ENCODE peak calls at places on chromosomes 12 and 14, in five cellular contexts. L, M, S, Y and U are unnamed samples.

GRCh38 chr12:31017535-31017934 is 56.1 kb upstream of the DDX11 start:
- DNase-seq in Y (peak; percentile 5), M (no peak), L (no peak), S (no peak), U (no peak)

GRCh38 chr12:47852096-47852571 is 32.4 kb upstream of the HDAC7 start:
- DNase-seq in M (no peak), L (no peak), Y (no peak), S (no peak), U (no peak)

GRCh38 chr14:91303091-91303923 is 58.8 kb upstream of the GPR68 start:
- DNase-seq in L (peak; percentile 82), Y (no peak), M (peak; percentile 23), S (peak; percentile 90), U (no peak)

GRCh38 chr12:75868501-75868900 is 163.1 kb downstream of the PHLDA1 start:
- DNase-seq in M (no peak), S (no peak), L (peak; percentile 23), Y (no peak), U (no peak)

GRCh38 chr12:32440120-32440865 is 40.9 kb downstream of the FGD4 start:
- DNase-seq in Y (no peak), L (no peak), S (no peak), M (no peak), U (no peak)

GRCh38 chr14:85252011-85252410 is 277.9 kb upstream of the FLRT2 start:
- DNase-seq in Y (no peak), M (no peak), L (no peak), S (no peak), U (no peak)

GRCh38 chr12:56126732-56127239 is 1.3 kb upstream of the ESYT1 start:
- DNase-seq in M (no peak), Y (no peak), S (no peak), L (no peak), U (no peak)

GRCh38 chr12:14714437-14714836 is 18.0 kb upstream of the GUCY2C start:
- DNase-seq in S (no peak), Y (no peak), M (no peak), L (no peak), U (no peak)

GRCh38 chr14:74670726-74671125 is 42.2 kb downstream of the AREL1 start:
- DNase-seq in M (no peak), L (no peak), S (no peak), Y (no peak), U (no peak)

GRCh38 chr12:50121636-50122035 is 9.6 kb downstream of the COX14 start:
- DNase-seq in Y (peak; percentile 5), M (no peak), S (no peak), L (no peak), U (no peak)

GRCh38 chr12:67034110-67034879 is 234.9 kb upstream of the CAND1 start:
- DNase-seq in M (no peak), S (no peak), L (no peak), Y (no peak), U (no peak)

GRCh38 chr12:46839232-46839631 is 13.4 kb upstream of the SLC38A4 start:
- DNase-seq in Y (no peak), M (no peak), S (no peak), L (no peak), U (no peak)

GRCh38 chr12:89977356-89978185 is 268.9 kb upstream of the ATP2B1 start:
- DNase-seq in M (no peak), Y (no peak), L (no peak), S (no peak), U (no peak)

DNA sequence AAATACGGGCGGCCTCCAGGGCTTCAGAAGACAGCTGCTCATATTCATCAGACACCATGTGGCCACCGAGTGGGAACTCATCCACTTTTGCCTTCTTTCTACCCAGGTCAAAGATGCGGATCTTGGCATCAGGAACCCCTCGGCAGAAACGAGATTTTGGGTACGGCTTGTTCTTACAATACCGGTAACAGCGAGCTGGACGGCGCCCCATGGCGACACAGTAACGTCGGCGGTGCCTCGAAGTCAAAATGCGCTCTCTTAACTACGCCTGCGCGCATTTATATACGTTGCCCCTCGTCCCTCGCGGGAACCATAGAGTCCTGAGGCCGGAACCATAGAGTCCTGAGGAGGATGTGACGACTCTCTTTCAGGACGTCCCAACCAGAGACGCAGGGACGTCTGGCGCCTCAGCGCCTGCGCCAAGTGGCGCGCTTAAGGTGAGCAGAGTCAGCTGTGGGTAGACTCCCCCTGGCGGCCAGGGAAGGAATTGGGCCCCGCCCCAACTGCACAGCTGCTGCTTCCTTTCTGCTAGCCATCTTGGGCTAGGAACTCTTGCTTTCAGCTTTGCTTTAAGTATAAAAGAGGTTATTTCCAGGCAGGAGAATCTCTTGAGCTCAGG is at the start of gene RPL10L:
- DNase-seq in Y (no peak), S (peak; percentile 7), M (no peak), L (no peak), U (no peak)
- H3K27ac ChIP-seq in Y (no peak within 1 kb of the TSS), S (no peak within 1 kb of the TSS), M (no peak within 1 kb of the TSS), L (no peak within 1 kb of the TSS), U (no peak within 1 kb of the TSS)

GRCh38 chr14:104115691-104116543 is 22.5 kb upstream of the KIF26A start:
- DNase-seq in M (no peak), S (no peak), Y (no peak), L (no peak), U (no peak)
- H3K27ac ChIP-seq in M (no peak overlapping the region), S (no peak overlapping the region), Y (no peak overlapping the region), L (no peak overlapping the region), U (no peak overlapping the region)

GRCh38 chr14:103402700-103403099 is 17.5 kb downstream of the MARK3 start:
- DNase-seq in S (no peak), L (no peak), M (no peak), Y (no peak), U (no peak)
- H3K27ac ChIP-seq in S (no peak overlapping the region), L (peak overlapping the region; percentile 62), M (no peak overlapping the region), Y (no peak overlapping the region), U (no peak overlapping the region)

DNA sequence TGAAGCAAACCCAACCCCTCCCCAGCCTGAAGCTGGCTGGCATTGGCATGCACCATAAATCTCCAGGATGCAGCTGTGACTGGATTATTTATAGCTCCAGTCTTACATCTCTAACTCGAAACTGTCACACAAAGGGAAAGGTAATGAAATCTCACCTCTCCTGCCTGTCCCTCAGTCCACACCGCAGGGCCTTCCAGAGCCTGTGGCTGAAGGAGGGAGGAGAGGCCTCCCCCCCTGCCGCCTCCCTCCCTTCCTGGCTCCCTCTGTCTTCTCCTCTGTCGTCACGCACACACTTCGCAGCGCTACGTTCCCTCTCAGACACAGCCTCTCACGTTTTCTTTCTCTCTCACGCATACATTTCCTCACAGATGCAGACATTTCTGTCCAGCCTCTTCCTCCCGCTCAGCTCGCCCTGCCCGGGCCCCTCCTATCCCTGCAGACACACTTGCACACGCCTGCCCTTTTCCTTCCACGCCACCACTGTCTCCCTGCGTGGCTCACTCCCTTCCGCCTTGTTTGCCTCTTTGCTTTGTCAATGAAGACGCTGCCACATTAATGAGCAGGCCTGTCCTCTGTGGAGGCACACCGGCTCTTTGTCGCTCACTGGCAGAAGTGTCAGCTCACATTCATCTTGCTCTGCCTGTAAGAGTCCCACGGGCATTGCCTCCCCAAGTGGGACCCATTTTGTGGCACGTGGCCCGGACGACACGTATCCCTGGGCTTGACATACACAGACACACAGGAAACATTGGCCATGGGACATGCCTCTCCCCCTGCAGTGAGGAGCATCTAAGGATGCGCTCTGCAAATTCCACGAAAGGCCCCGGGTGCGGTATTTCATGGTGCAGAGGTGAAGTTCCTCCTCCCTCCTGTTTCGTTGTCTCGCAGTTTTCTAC is 27.9 kb downstream of the IRF2BPL start:
- DNase-seq in L (no peak), Y (no peak), M (no peak), S (no peak), U (no peak)
- H3K27ac ChIP-seq in L (no peak overlapping the region), Y (no peak overlapping the region), M (no peak overlapping the region), S (no peak overlapping the region), U (peak overlapping the region; percentile 21)

DNA sequence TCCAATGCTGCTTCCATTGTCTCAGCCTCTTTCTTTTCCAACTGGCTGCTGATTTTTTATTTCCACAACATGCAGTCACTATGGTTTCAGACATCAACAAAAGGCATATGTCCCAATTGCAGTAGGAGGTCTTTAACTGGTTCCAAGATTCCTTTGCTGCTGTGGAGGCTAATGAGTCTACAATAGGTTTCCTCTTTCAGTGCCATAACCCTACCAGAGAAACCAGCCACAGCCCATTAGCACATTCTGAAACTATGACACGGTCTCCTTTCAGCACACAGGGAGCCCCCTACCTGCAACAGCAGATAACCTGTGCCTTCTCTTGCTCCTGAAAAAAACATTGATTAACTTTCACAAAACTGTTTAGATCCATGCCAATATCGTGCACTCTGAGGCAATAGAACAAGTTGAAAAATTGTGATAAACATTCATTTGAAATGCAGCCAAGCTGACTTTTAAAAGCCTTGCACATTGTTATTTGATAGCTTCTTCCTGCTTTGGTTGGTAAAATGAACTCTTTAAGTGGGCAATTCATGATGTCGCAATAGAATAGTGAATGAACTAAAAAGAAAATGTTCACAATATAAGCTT is 32.4 kb downstream of the PLEKHG7 start:
- DNase-seq in S (no peak), Y (no peak), L (peak; percentile 27), M (no peak), U (no peak)
- H3K27ac ChIP-seq in S (no peak overlapping the region), Y (no peak overlapping the region), L (peak overlapping the region; percentile 51), M (no peak overlapping the region), U (no peak overlapping the region)

GRCh38 chr12:110135806-110136205 is 11.6 kb downstream of the IFT81 start:
- DNase-seq in M (no peak), L (no peak), S (no peak), Y (no peak), U (no peak)

GRCh38 chr12:110137786-110138185 is 13.6 kb downstream of the IFT81 start:
- DNase-seq in M (no peak), Y (no peak), L (no peak), S (no peak), U (no peak)

DNA sequence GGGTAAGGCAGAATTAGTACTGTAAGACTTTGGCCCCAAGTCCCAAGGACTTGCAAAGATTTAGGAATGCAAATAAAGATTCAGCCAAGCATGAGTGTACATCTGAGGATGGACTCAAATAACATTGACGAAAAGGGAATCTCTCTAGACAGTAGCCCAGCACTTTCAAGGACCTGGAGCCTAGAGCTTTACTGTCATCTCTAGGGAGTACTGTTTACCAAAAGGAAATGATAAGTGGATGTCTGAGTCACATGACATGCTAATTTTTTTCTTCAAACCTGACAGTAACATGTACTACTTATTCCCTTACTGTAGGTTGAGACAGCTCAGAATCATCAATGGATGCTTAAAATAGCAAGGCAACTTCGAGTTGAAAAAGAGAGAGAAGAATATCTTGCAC is 10.9 kb downstream of the IFT81 start:
- DNase-seq in L (no peak), S (no peak), Y (no peak), M (no peak), U (no peak)
- H3K27ac ChIP-seq in L (no peak overlapping the region), S (no peak overlapping the region), Y (no peak overlapping the region), M (no peak overlapping the region), U (no peak overlapping the region)